ENCODE peak calls at places on chromosomes 6 and 20, in six cellular contexts. N, S, F, T, W and G are unnamed samples.

GRCh38 chr6:134177753-134178229 is 125.4 kb upstream of the SLC2A12 start:
- DNase-seq in N (no peak), W (peak; percentile 74), T (no peak), S (peak; percentile 83), F (no peak), G (no peak)

GRCh38 chr6:71810880-71811279 is 75.5 kb upstream of the RIMS1 start:
- DNase-seq in W (no peak), S (no peak), F (no peak), T (no peak), N (no peak), G (no peak)

GRCh38 chr20:17225891-17226409 is 890 bp upstream of the PCSK2 start:
- DNase-seq in T (no peak), S (no peak), W (no peak), N (peak; percentile 17), F (no peak), G (no peak)

GRCh38 chr6:148915889-148916288 is 169.1 kb downstream of the UST start:
- DNase-seq in S (no peak), F (no peak), N (no peak), T (no peak), W (no peak), G (no peak)

GRCh38 chr6:169997187-169997929 is 245.9 kb downstream of the ERMARD start:
- DNase-seq in T (no peak), F (no peak), N (no peak), S (no peak), W (no peak), G (no peak)

GRCh38 chr20:38298768-38299288 is 5.1 kb upstream of the BPI start:
- DNase-seq in N (no peak), S (peak; percentile 60), T (no peak), F (peak; percentile 61), W (no peak), G (no peak)

GRCh38 chr20:53208110-53208908 is 236.2 kb downstream of the TSHZ2 start:
- DNase-seq in N (no peak), F (no peak), W (no peak), S (no peak), T (no peak), G (no peak)

GRCh38 chr6:80637312-80637711 is 530.8 kb downstream of the BCKDHB start:
- DNase-seq in F (no peak), W (no peak), T (no peak), N (no peak), S (peak; percentile 69), G (no peak)

GRCh38 chr20:41003143-41003932 is 25.3 kb upstream of the TOP1 start:
- DNase-seq in N (no peak), W (peak; percentile 94), S (peak; percentile 99), F (peak; percentile 89), T (no peak), G (peak; percentile 77)